ENCODE peak calls at places on chromosome X, in five cellular contexts. One of them, this sample, is unnamed.

GRCh38 chrX:97159916-97160800 is 276.4 kb downstream of the RPA4 start:
- DNase-seq in CD4-positive, alpha-beta T cell: no peak
- DNase-seq in bronchial epithelial cell: no peak
- DNase-seq in non-pigmented ciliary epithelial cell: no peak
- DNase-seq in upper lobe of right lung: no peak
- DNase-seq in this sample: no peak

GRCh38 chrX:1932231-1932630 is 317.4 kb downstream of the ASMT start:
- DNase-seq in CD4-positive, alpha-beta T cell: no peak
- DNase-seq in bronchial epithelial cell: no peak
- DNase-seq in non-pigmented ciliary epithelial cell: no peak
- DNase-seq in upper lobe of right lung: no peak
- DNase-seq in this sample: no peak

GRCh38 chrX:96182366-96182765 is 502.3 kb upstream of the DIAPH2 start:
- DNase-seq in CD4-positive, alpha-beta T cell: no peak
- DNase-seq in bronchial epithelial cell: peak
- DNase-seq in non-pigmented ciliary epithelial cell: no peak
- DNase-seq in upper lobe of right lung: no peak
- DNase-seq in this sample: peak

GRCh38 chrX:68870357-68870756 is 41.5 kb downstream of the EFNB1 start:
- DNase-seq in CD4-positive, alpha-beta T cell: no peak
- DNase-seq in bronchial epithelial cell: no peak
- DNase-seq in non-pigmented ciliary epithelial cell: no peak
- DNase-seq in upper lobe of right lung: no peak
- DNase-seq in this sample: no peak

GRCh38 chrX:48971325-48972213 is at the start of gene KCND1:
- DNase-seq in CD4-positive, alpha-beta T cell: no peak
- DNase-seq in bronchial epithelial cell: peak
- DNase-seq in non-pigmented ciliary epithelial cell: no peak
- DNase-seq in upper lobe of right lung: no peak
- DNase-seq in this sample: no peak

GRCh38 chrX:9902651-9903050 is 64.5 kb upstream of the CLDN34 start:
- DNase-seq in CD4-positive, alpha-beta T cell: no peak
- DNase-seq in bronchial epithelial cell: peak
- DNase-seq in non-pigmented ciliary epithelial cell: no peak
- DNase-seq in upper lobe of right lung: no peak
- DNase-seq in this sample: no peak

GRCh38 chrX:51336584-51336983 is 4.0 kb downstream of the NUDT10 start:
- DNase-seq in CD4-positive, alpha-beta T cell: no peak
- DNase-seq in bronchial epithelial cell: peak
- DNase-seq in non-pigmented ciliary epithelial cell: no peak
- DNase-seq in upper lobe of right lung: no peak
- DNase-seq in this sample: peak

GRCh38 chrX:46759645-46759974 is 692 bp upstream of the SLC9A7 start:
- DNase-seq in CD4-positive, alpha-beta T cell: no peak
- DNase-seq in bronchial epithelial cell: no peak
- DNase-seq in non-pigmented ciliary epithelial cell: no peak
- DNase-seq in upper lobe of right lung: no peak
- DNase-seq in this sample: no peak

GRCh38 chrX:129980043-129980442 is 2.4 kb upstream of the BCORL1 start:
- DNase-seq in CD4-positive, alpha-beta T cell: no peak
- DNase-seq in bronchial epithelial cell: no peak
- DNase-seq in non-pigmented ciliary epithelial cell: no peak
- DNase-seq in upper lobe of right lung: peak
- DNase-seq in this sample: no peak

GRCh38 chrX:147803948-147804347 is 107.8 kb upstream of the FMR1 start:
- DNase-seq in CD4-positive, alpha-beta T cell: no peak
- DNase-seq in bronchial epithelial cell: peak
- DNase-seq in non-pigmented ciliary epithelial cell: no peak
- DNase-seq in upper lobe of right lung: no peak
- DNase-seq in this sample: no peak